ENCODE peak calls at places on chromosomes 1 and 21, in five cellular contexts. One of them, this sample, is unnamed.

GRCh38 chr1:53959664-53960250 is 13.6 kb downstream of the LRRC42 start:
- DNase-seq in psoas muscle: no peak
- DNase-seq in prostate gland: no peak
- DNase-seq in PC-9: no peak
- DNase-seq in uterus: no peak
- DNase-seq in this sample: no peak

GRCh38 chr1:234999513-234999940 is 129.1 kb downstream of the TOMM20 start:
- DNase-seq in psoas muscle: no peak
- DNase-seq in uterus: no peak
- DNase-seq in PC-9: no peak
- DNase-seq in prostate gland: no peak
- DNase-seq in this sample: no peak

GRCh38 chr1:3707298-3707938 is 44.8 kb upstream of the CCDC27 start:
- DNase-seq in PC-9: no peak
- DNase-seq in psoas muscle: no peak
- DNase-seq in uterus: no peak
- DNase-seq in prostate gland: peak
- DNase-seq in this sample: no peak

GRCh38 chr1:38296047-38296446 is 249.5 kb upstream of the POU3F1 start:
- DNase-seq in prostate gland: no peak
- DNase-seq in PC-9: no peak
- DNase-seq in psoas muscle: no peak
- DNase-seq in uterus: no peak
- DNase-seq in this sample: no peak

GRCh38 chr1:228343211-228343661 is 63.4 kb downstream of the TRIM11 start:
- DNase-seq in psoas muscle: peak
- DNase-seq in uterus: peak
- DNase-seq in PC-9: no peak
- DNase-seq in prostate gland: no peak
- DNase-seq in this sample: no peak

GRCh38 chr1:168783424-168783823 is 54.4 kb upstream of the DPT start:
- DNase-seq in psoas muscle: no peak
- DNase-seq in prostate gland: no peak
- DNase-seq in PC-9: no peak
- DNase-seq in uterus: peak
- DNase-seq in this sample: no peak

GRCh38 chr1:223364685-223365382 is 858 bp upstream of the SUSD4 start:
- DNase-seq in prostate gland: no peak
- DNase-seq in uterus: no peak
- DNase-seq in psoas muscle: no peak
- DNase-seq in PC-9: no peak
- DNase-seq in this sample: no peak

GRCh38 chr21:27024971-27025370 is 58.1 kb upstream of the ADAMTS5 start:
- DNase-seq in uterus: no peak
- DNase-seq in PC-9: no peak
- DNase-seq in psoas muscle: no peak
- DNase-seq in prostate gland: no peak
- DNase-seq in this sample: no peak

GRCh38 chr1:228378453-228379164 is 28.0 kb downstream of the TRIM11 start:
- DNase-seq in psoas muscle: peak
- DNase-seq in uterus: peak
- DNase-seq in PC-9: peak
- DNase-seq in prostate gland: no peak
- DNase-seq in this sample: peak

GRCh38 chr1:202578001-202578500 is 132.2 kb downstream of the SYT2 start:
- DNase-seq in prostate gland: no peak
- DNase-seq in PC-9: no peak
- DNase-seq in uterus: no peak
- DNase-seq in psoas muscle: no peak
- DNase-seq in this sample: no peak

GRCh38 chr1:66777846-66778245 is 23.2 kb downstream of the INSL5 start:
- DNase-seq in uterus: no peak
- DNase-seq in PC-9: no peak
- DNase-seq in prostate gland: no peak
- DNase-seq in psoas muscle: no peak
- DNase-seq in this sample: no peak
- H3K27ac ChIP-seq in uterus: no peak
- H3K27ac ChIP-seq in PC-9: no peak
- H3K27ac ChIP-seq in prostate gland: no peak
- H3K27ac ChIP-seq in psoas muscle: no peak
- H3K27ac ChIP-seq in this sample: no peak

DNA sequence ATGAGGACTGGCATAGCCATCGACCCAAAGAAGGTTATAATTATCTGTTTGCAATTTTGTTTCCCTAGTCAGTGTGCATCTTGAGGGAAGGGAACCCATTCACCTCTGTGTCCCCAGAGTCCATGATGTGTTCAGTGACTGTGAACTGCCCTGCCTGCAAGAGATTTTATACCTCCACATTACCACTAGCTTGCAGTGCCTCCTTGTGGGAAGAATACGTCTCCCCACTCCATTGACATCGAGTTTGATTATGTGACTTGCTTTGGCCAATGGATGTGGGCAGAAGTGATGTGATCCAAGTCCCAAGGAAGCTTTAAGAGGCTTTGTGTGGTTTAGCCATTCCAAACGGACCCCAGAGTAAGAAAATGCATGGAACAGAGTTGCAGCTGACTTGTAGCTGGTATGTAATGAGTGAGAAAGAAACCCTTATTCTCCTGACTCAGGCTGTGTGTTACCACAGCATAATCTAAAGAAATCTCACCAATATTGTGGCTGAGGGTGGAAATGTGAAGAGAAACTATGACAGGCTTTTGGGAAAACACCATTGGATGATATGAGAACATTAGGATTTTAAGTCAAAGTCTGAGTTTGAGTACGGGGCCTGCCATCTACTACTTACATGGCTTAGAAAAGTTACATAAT is 47.8 kb upstream of the NRDC start:
- DNase-seq in PC-9: no peak
- DNase-seq in psoas muscle: no peak
- DNase-seq in prostate gland: no peak
- DNase-seq in uterus: no peak
- DNase-seq in this sample: no peak
- TF ChIP-seq CTCF in PC-9: peak
- TF ChIP-seq CTCF in psoas muscle: no peak
- TF ChIP-seq CTCF in prostate gland: no peak
- TF ChIP-seq CTCF in uterus: no peak
- TF ChIP-seq CTCF in this sample: peak

GRCh38 chr1:172549621-172550280 is 16.8 kb downstream of the SUCO start:
- DNase-seq in PC-9: peak
- DNase-seq in uterus: no peak
- DNase-seq in prostate gland: no peak
- DNase-seq in psoas muscle: no peak
- DNase-seq in this sample: no peak
- H3K27ac ChIP-seq in PC-9: no peak
- H3K27ac ChIP-seq in uterus: no peak
- H3K27ac ChIP-seq in prostate gland: no peak
- H3K27ac ChIP-seq in psoas muscle: no peak
- H3K27ac ChIP-seq in this sample: no peak

DNA sequence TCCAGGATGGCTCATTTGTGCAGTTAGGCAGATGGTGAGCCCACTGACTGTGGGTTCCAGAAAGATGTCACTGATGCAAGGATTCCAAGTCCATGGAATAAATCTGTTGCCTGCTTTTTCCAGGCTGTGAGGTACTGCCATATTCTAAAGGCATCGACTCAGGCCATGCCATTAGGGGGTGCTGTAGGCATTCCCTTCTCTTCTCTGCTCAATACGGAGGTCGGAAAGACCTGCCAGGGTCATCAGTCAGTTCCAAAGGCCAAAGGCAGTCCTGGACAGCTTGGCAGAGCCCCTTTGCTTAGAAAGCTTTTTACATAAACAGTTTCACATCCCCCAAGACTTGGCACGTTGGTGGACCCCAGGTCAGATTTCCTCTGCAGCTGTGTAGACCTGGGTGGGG is 31.7 kb upstream of the TMEM125 start:
- DNase-seq in PC-9: peak
- DNase-seq in uterus: peak
- DNase-seq in prostate gland: peak
- DNase-seq in psoas muscle: peak
- DNase-seq in this sample: no peak
- TF ChIP-seq CTCF in PC-9: peak
- TF ChIP-seq CTCF in uterus: peak
- TF ChIP-seq CTCF in prostate gland: peak
- TF ChIP-seq CTCF in psoas muscle: peak
- TF ChIP-seq CTCF in this sample: peak

DNA sequence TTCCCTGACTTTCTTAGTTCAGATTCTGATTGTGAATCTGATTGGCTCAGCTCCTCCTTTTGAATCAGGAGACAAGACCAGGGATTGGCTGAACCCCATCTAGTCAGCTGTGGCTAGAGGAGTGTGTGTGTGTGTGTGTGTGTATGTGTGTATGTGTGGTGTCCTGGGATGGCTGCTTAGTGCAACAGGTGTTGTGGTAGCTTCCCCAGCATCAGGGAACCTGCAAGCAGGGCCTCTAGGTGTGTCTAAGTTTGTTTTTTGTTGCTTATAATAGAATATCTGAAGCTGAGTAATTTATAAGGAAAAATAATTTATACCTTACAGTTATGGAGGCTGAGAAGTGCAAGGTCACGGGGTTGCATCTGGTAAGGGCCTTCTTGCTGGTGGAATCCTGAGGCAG is 13.2 kb upstream of the ALPL start:
- DNase-seq in prostate gland: no peak
- DNase-seq in psoas muscle: no peak
- DNase-seq in uterus: no peak
- DNase-seq in PC-9: no peak
- DNase-seq in this sample: no peak
- H3K27ac ChIP-seq in prostate gland: no peak
- H3K27ac ChIP-seq in psoas muscle: no peak
- H3K27ac ChIP-seq in uterus: no peak
- H3K27ac ChIP-seq in PC-9: no peak
- H3K27ac ChIP-seq in this sample: no peak

GRCh38 chr1:111571239-111571638 is 48.4 kb upstream of the RAP1A start:
- DNase-seq in prostate gland: no peak
- DNase-seq in psoas muscle: no peak
- DNase-seq in PC-9: no peak
- DNase-seq in uterus: no peak
- DNase-seq in this sample: no peak

GRCh38 chr1:111571987-111572386 is 47.6 kb upstream of the RAP1A start:
- DNase-seq in psoas muscle: no peak
- DNase-seq in uterus: no peak
- DNase-seq in PC-9: no peak
- DNase-seq in prostate gland: no peak
- DNase-seq in this sample: no peak

GRCh38 chr1:111569913-111570312 is 49.7 kb upstream of the RAP1A start:
- DNase-seq in PC-9: no peak
- DNase-seq in prostate gland: no peak
- DNase-seq in uterus: no peak
- DNase-seq in psoas muscle: no peak
- DNase-seq in this sample: no peak

GRCh38 chr1:111568160-111568559 is 51.4 kb upstream of the RAP1A start:
- DNase-seq in PC-9: no peak
- DNase-seq in uterus: no peak
- DNase-seq in psoas muscle: no peak
- DNase-seq in prostate gland: no peak
- DNase-seq in this sample: no peak

GRCh38 chr1:111570781-111571181 is 48.8 kb upstream of the RAP1A start:
- DNase-seq in psoas muscle: no peak
- DNase-seq in prostate gland: no peak
- DNase-seq in PC-9: no peak
- DNase-seq in uterus: no peak
- DNase-seq in this sample: no peak
- TF ChIP-seq CTCF in psoas muscle: peak
- TF ChIP-seq CTCF in prostate gland: no peak
- TF ChIP-seq CTCF in PC-9: peak
- TF ChIP-seq CTCF in uterus: no peak
- TF ChIP-seq CTCF in this sample: no peak

DNA sequence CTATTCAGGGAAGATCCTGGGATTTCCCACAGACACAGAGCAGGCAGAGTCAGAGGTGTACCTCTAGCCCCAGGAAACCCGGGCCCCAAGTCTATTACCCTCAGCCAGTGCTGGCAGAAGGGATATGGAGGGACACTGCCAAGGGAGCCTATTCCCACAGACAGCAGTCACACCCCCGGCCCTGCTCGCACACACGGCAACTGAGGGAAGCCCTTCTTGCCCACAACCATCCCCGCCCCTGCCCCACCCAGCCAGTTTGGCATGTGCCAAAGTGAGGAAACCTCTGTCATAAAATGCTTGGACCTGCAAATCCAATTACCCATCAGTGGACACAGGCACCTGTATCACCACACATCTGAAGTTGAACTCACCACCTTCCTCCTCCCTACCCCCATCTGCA is 6.5 kb downstream of the CACNA1S start:
- DNase-seq in psoas muscle: no peak
- DNase-seq in uterus: no peak
- DNase-seq in PC-9: no peak
- DNase-seq in prostate gland: no peak
- DNase-seq in this sample: no peak
- H3K27ac ChIP-seq in psoas muscle: peak
- H3K27ac ChIP-seq in uterus: no peak
- H3K27ac ChIP-seq in PC-9: no peak
- H3K27ac ChIP-seq in prostate gland: no peak
- H3K27ac ChIP-seq in this sample: no peak

GRCh38 chr1:16351994-16352841 is at the start of gene FBXO42:
- DNase-seq in psoas muscle: peak
- DNase-seq in PC-9: peak
- DNase-seq in uterus: peak
- DNase-seq in prostate gland: peak
- DNase-seq in this sample: peak
- TF ChIP-seq CTCF in psoas muscle: peak
- TF ChIP-seq CTCF in PC-9: no peak
- TF ChIP-seq CTCF in uterus: peak
- TF ChIP-seq CTCF in prostate gland: no peak
- TF ChIP-seq CTCF in this sample: peak

GRCh38 chr1:178544531-178544930 is 31.6 kb downstream of the TEX35 start:
- DNase-seq in prostate gland: no peak
- DNase-seq in PC-9: peak
- DNase-seq in uterus: no peak
- DNase-seq in psoas muscle: no peak
- DNase-seq in this sample: no peak
- H3K27ac ChIP-seq in prostate gland: no peak
- H3K27ac ChIP-seq in PC-9: peak
- H3K27ac ChIP-seq in uterus: peak
- H3K27ac ChIP-seq in psoas muscle: no peak
- H3K27ac ChIP-seq in this sample: no peak

GRCh38 chr21:33542640-33543504 is at the start of gene SON:
- DNase-seq in psoas muscle: peak
- DNase-seq in uterus: peak
- DNase-seq in prostate gland: peak
- DNase-seq in PC-9: peak
- DNase-seq in this sample: peak
- TF ChIP-seq CTCF in psoas muscle: no peak
- TF ChIP-seq CTCF in uterus: no peak
- TF ChIP-seq CTCF in prostate gland: no peak
- TF ChIP-seq CTCF in PC-9: no peak
- TF ChIP-seq CTCF in this sample: no peak